ENCODE peak calls at places on chromosomes 5 and 9, in six cellular contexts. H is suprapubic skin; N is dorsolateral prefrontal cortex; S is H1; G is tibial nerve; K is naive thymus-derived CD4-positive, alpha-beta T cell. Y is an unnamed sample.

GRCh38 chr9:26264709-26265601 is 586.7 kb upstream of the TUSC1 start:
- DNase-seq in H (no peak), N (no peak), S (no peak), G (no peak), K (no peak), Y (no peak)

GRCh38 chr5:143653256-143653655 is 158.7 kb upstream of the HMHB1 start:
- DNase-seq in H (no peak), N (no peak), S (no peak), G (no peak), K (no peak), Y (no peak)

GRCh38 chr9:27198175-27198574 is 89.2 kb downstream of the TEK start:
- DNase-seq in H (no peak), N (no peak), S (no peak), G (no peak), K (no peak), Y (no peak)

GRCh38 chr5:73354406-73354805 is 94.2 kb downstream of the FOXD1 start:
- DNase-seq in H (no peak), N (no peak), S (no peak), G (no peak), K (no peak), Y (no peak)

GRCh38 chr5:164573397-164573796 is 1068.0 kb downstream of the MAT2B start:
- DNase-seq in H (no peak), N (no peak), S (no peak), G (no peak), K (no peak), Y (no peak)

GRCh38 chr9:106758911-106759310 is 104.1 kb upstream of the ZNF462 start:
- DNase-seq in H (no peak), N (no peak), S (no peak), G (no peak), K (no peak), Y (no peak)

GRCh38 chr5:117731445-117731844 is 1156.8 kb upstream of the SEMA6A start:
- DNase-seq in H (no peak), N (no peak), S (no peak), G (no peak), K (no peak), Y (no peak)

GRCh38 chr5:35598707-35599370 is 18.8 kb upstream of the SPEF2 start:
- DNase-seq in H (no peak), N (no peak), S (peak), G (no peak), K (no peak), Y (no peak)

GRCh38 chr9:128999581-129000206 is 28.4 kb downstream of the SH3GLB2 start:
- DNase-seq in H (no peak), N (no peak), S (no peak), G (no peak), K (no peak), Y (no peak)

GRCh38 chr5:178067705-178068104 is 45.6 kb upstream of the N4BP3 start:
- DNase-seq in H (no peak), N (no peak), S (no peak), G (no peak), K (no peak), Y (no peak)

GRCh38 chr5:110549301-110549700 is 177.2 kb downstream of the TMEM232 start:
- DNase-seq in H (no peak), N (no peak), S (no peak), G (no peak), K (no peak), Y (no peak)

GRCh38 chr9:130043654-130044623 is 950 bp upstream of the FNBP1 start:
- DNase-seq in H (peak), N (peak), S (no peak), G (peak), K (no peak), Y (no peak)

GRCh38 chr5:132506094-132506692 is 15.6 kb upstream of the IRF1 start:
- DNase-seq in H (no peak), N (no peak), S (no peak), G (no peak), K (no peak), Y (no peak)

GRCh38 chr5:36610629-36611028 is 4.2 kb downstream of the SLC1A3 start:
- DNase-seq in H (no peak), N (no peak), S (no peak), G (no peak), K (no peak), Y (no peak)

GRCh38 chr5:149423287-149424268 is 44.5 kb upstream of the IL17B start:
- DNase-seq in H (no peak), N (no peak), S (no peak), G (no peak), K (no peak), Y (no peak)

GRCh38 chr5:139812836-139813805 is 17.5 kb downstream of the PSD2 start:
- DNase-seq in H (no peak), N (no peak), S (no peak), G (no peak), K (no peak), Y (peak)

GRCh38 chr9:93137362-93137761 is 3.3 kb upstream of the NINJ1 start:
- DNase-seq in H (no peak), N (no peak), S (no peak), G (no peak), K (no peak), Y (no peak)

GRCh38 chr5:79512692-79513518 is 1.0 kb downstream of the HOMER1 start:
- DNase-seq in H (no peak), N (no peak), S (no peak), G (no peak), K (no peak), Y (no peak)

GRCh38 chr9:113876806-113877236 is 712 bp downstream of the ZNF618 start:
- DNase-seq in H (no peak), N (no peak), S (no peak), G (no peak), K (no peak), Y (no peak)

GRCh38 chr5:137575847-137576246 is 76.7 kb upstream of the SPOCK1 start:
- DNase-seq in H (no peak), N (no peak), S (no peak), G (no peak), K (no peak), Y (no peak)

GRCh38 chr5:178068293-178068692 is 45.0 kb upstream of the N4BP3 start:
- DNase-seq in H (no peak), N (no peak), S (no peak), G (no peak), K (no peak), Y (no peak)

GRCh38 chr9:129852575-129852974 is 17.3 kb downstream of the USP20 start:
- DNase-seq in H (no peak), N (no peak), S (no peak), G (no peak), K (no peak), Y (no peak)

GRCh38 chr5:139757727-139758509 is 37.7 kb upstream of the PSD2 start:
- DNase-seq in H (no peak), N (no peak), S (no peak), G (no peak), K (no peak), Y (peak)

GRCh38 chr5:64292611-64293215 is 127.1 kb downstream of the RNF180 start:
- DNase-seq in H (no peak), N (no peak), S (no peak), G (no peak), K (no peak), Y (no peak)

GRCh38 chr9:134624827-134625181 is 16.8 kb upstream of the COL5A1 start:
- DNase-seq in H (peak), N (peak), S (no peak), G (no peak), K (no peak), Y (peak)

GRCh38 chr9:127153484-127153883 is 31.0 kb upstream of the ANGPTL2 start:
- DNase-seq in H (no peak), N (no peak), S (no peak), G (no peak), K (no peak), Y (no peak)

GRCh38 chr5:141172381-141173204 is at the start of gene PCDHB7:
- DNase-seq in H (no peak), N (no peak), S (no peak), G (no peak), K (no peak), Y (no peak)

GRCh38 chr9:26746357-26747072 is 146.1 kb downstream of the CAAP1 start:
- DNase-seq in H (no peak), N (no peak), S (peak), G (no peak), K (no peak), Y (no peak)

GRCh38 chr5:37226377-37226776 is 22.8 kb downstream of the CPLANE1 start:
- DNase-seq in H (no peak), N (no peak), S (no peak), G (no peak), K (no peak), Y (no peak)

GRCh38 chr9:93436655-93437407 is 14.7 kb upstream of the FAM120A start:
- DNase-seq in H (no peak), N (no peak), S (no peak), G (no peak), K (no peak), Y (no peak)

GRCh38 chr9:83544002-83544698 is 5.9 kb upstream of the FRMD3 start:
- DNase-seq in H (no peak), N (no peak), S (no peak), G (no peak), K (no peak), Y (no peak)

GRCh38 chr5:84403773-84404172 is 19.1 kb upstream of the EDIL3 start:
- DNase-seq in H (no peak), N (no peak), S (no peak), G (no peak), K (no peak), Y (no peak)

GRCh38 chr5:98734646-98735045 is 38.8 kb upstream of the RGMB start:
- DNase-seq in H (no peak), N (no peak), S (no peak), G (no peak), K (no peak), Y (no peak)

GRCh38 chr9:99560561-99560960 is 261.1 kb upstream of the NR4A3 start:
- DNase-seq in H (no peak), N (no peak), S (no peak), G (no peak), K (no peak), Y (no peak)

GRCh38 chr9:99562263-99562565 is 259.5 kb upstream of the NR4A3 start:
- DNase-seq in H (no peak), N (no peak), S (no peak), G (no peak), K (no peak), Y (no peak)

GRCh38 chr9:99561435-99562262 is 260.0 kb upstream of the NR4A3 start:
- DNase-seq in H (no peak), N (no peak), S (no peak), G (no peak), K (no peak), Y (no peak)

GRCh38 chr9:99557816-99558215 is 263.9 kb upstream of the NR4A3 start:
- DNase-seq in H (no peak), N (no peak), S (no peak), G (no peak), K (no peak), Y (no peak)

DNA sequence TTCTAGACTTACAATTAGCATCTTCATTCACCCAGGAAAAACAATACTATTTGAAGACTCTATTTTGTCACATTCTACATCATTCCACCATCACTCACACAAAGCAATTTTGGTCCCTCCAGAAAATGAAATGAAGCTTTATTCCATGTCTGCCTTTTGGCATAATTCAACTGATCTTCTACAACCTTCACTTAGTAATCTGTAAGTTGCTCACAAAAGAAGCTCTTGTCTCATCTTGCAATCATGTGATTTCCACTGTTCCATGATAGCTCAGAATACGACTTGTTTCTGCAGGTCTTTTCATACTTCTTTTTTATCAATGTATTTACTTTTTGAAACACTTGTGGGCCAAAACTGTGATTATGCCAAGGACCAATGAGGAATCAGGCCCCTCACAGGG is 261.9 kb upstream of the NR4A3 start:
- DNase-seq in H (no peak), N (no peak), S (no peak), G (no peak), K (no peak), Y (no peak)
- H3K4me3 ChIP-seq in H (no peak), N (no peak), S (no peak), G (no peak), K (no peak), Y (no peak)

GRCh38 chr9:121599872-121600585 is 51.4 kb upstream of the DAB2IP start:
- DNase-seq in H (no peak), N (no peak), S (no peak), G (no peak), K (no peak), Y (no peak)

GRCh38 chr9:121597693-121598166 is 53.7 kb upstream of the DAB2IP start:
- DNase-seq in H (no peak), N (no peak), S (no peak), G (no peak), K (no peak), Y (no peak)

GRCh38 chr9:121601234-121601633 is 50.2 kb upstream of the DAB2IP start:
- DNase-seq in H (no peak), N (no peak), S (no peak), G (no peak), K (no peak), Y (no peak)

GRCh38 chr9:121598167-121599000 is 53.0 kb upstream of the DAB2IP start:
- DNase-seq in H (peak), N (no peak), S (peak), G (peak), K (no peak), Y (no peak)

DNA sequence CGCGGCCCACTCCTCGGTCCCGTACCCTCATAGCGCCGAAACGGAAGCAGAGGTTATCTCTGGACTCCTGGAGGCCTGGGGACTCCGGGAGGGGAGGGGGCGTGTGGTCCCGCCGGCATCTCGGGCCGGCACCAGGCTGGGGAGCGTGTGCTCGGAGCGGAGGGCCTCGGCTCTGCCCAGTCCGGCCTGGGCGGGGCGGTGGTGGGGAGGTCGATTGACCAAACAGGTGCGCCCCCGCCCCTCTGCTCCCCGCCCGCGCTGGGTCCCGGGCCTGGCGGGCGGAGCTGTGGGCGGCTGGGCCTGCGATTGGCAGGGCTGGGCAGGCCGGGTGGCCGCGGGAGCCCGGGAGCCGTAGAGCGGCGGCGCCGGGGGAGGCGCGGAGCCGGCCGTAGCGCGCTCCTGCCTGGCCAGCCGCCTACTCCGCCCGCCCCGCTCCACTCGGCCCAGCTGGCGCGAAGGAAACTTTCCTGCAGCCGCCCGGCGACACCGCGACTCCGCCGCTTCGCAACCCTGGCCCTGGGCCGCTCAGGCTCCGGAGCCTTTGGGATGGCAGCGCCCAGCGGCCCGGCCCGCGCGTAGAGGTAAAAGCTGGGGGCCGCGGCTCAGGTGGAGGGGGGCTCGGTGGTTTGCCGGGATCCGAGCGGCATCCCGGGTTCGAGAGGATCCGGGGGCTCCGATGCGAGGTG is 52.1 kb upstream of the DAB2IP start:
- DNase-seq in H (no peak), N (no peak), S (peak), G (peak), K (no peak), Y (no peak)
- H3K4me3 ChIP-seq in H (peak), N (peak), S (peak), G (peak), K (no peak), Y (peak)

GRCh38 chr9:111066427-111066826 is 28.2 kb upstream of the LPAR1 start:
- DNase-seq in H (no peak), N (no peak), S (no peak), G (no peak), K (no peak), Y (no peak)

GRCh38 chr9:111065414-111065813 is 27.1 kb upstream of the LPAR1 start:
- DNase-seq in H (no peak), N (no peak), S (no peak), G (no peak), K (no peak), Y (no peak)

GRCh38 chr9:111067472-111067871 is 29.2 kb upstream of the LPAR1 start:
- DNase-seq in H (no peak), N (no peak), S (no peak), G (no peak), K (no peak), Y (no peak)

GRCh38 chr9:111069233-111069632 is 31.0 kb upstream of the LPAR1 start:
- DNase-seq in H (no peak), N (no peak), S (no peak), G (no peak), K (no peak), Y (no peak)

GRCh38 chr9:111068816-111069215 is 30.5 kb upstream of the LPAR1 start:
- DNase-seq in H (no peak), N (no peak), S (no peak), G (no peak), K (no peak), Y (no peak)
- H3K4me3 ChIP-seq in H (no peak), N (no peak), S (no peak), G (no peak), K (no peak), Y (no peak)

DNA sequence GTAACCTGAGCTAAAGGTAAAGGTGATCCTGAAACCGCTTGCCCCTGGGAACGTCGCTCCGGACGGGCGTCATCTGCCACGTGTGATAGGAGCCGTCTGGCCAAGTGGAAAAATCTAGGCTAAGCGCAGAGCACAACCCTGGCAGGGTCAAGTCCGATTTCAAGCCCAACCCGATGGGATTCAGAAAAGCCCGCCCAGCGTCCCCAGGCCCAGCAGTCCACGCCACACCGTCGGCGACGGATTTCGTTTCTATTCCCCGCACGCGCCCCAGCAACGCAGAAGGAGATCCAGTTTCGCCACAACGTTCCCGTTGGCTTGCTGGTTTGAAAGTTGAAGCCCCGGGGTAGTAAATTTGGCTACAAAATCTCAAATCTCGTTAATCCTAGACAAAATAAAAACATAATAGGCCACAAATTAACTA is 32.4 kb upstream of the NFIB start:
- DNase-seq in H (no peak), N (no peak), S (no peak), G (no peak), K (no peak), Y (no peak)
- H3K4me3 ChIP-seq in H (peak), N (peak), S (peak), G (no peak), K (no peak), Y (no peak)

GRCh38 chr9:98995971-98996504 is 52.3 kb downstream of the COL15A1 start:
- DNase-seq in H (no peak), N (no peak), S (no peak), G (no peak), K (no peak), Y (no peak)

GRCh38 chr9:98993570-98993945 is 49.9 kb downstream of the COL15A1 start:
- DNase-seq in H (no peak), N (no peak), S (no peak), G (no peak), K (no peak), Y (no peak)

GRCh38 chr9:98995059-98995665 is 51.5 kb downstream of the COL15A1 start:
- DNase-seq in H (peak), N (no peak), S (no peak), G (no peak), K (no peak), Y (no peak)

GRCh38 chr9:98992885-98993569 is 49.3 kb downstream of the COL15A1 start:
- DNase-seq in H (no peak), N (no peak), S (no peak), G (no peak), K (no peak), Y (no peak)

GRCh38 chr9:98994226-98995058 is 50.7 kb downstream of the COL15A1 start:
- DNase-seq in H (no peak), N (no peak), S (no peak), G (no peak), K (no peak), Y (no peak)
- H3K4me3 ChIP-seq in H (no peak), N (no peak), S (no peak), G (no peak), K (no peak), Y (no peak)

GRCh38 chr5:2748841-2749513 is 2.5 kb downstream of the IRX2 start:
- DNase-seq in H (no peak), N (no peak), S (no peak), G (no peak), K (no peak), Y (no peak)

GRCh38 chr5:2747372-2748179 is 3.9 kb downstream of the IRX2 start:
- DNase-seq in H (no peak), N (no peak), S (no peak), G (no peak), K (no peak), Y (no peak)

GRCh38 chr5:2749514-2750025 is 1.9 kb downstream of the IRX2 start:
- DNase-seq in H (no peak), N (no peak), S (no peak), G (no peak), K (no peak), Y (no peak)

GRCh38 chr5:2746642-2747041 is 4.8 kb downstream of the IRX2 start:
- DNase-seq in H (no peak), N (no peak), S (no peak), G (no peak), K (no peak), Y (no peak)

DNA sequence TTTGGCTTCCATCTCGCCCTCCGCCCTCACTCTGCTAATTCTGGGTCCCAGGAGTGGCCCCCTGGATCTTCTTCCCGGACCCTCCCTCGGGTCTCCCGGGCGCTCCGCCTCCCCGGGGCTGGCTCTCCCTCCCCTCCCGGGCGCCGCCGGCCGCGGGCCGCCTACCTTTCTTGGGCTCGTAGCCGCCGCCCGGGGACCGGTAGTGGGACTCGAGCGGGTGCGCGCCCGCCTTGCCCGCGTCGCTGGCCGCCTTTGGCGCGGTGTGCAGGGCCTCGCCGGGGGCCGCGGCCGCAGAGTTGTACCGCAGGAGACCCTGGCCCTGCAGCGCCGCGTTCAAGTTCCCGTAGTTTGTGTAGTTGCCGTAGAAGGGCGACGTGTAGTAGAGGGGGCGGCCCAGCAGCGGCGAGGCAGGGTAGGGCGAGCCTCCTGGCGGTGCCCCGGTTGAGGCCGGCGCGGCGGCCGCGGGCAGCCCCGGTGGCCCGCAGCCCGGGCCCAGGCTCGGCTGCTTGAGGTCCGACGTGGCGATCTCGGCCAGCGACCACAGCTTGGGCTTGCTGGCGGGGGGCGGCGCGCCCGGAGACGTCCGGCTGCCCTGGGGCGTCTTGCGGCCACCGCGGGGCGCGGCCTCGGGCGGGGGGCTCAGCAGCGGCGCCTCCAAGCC is 3.2 kb downstream of the IRX2 start:
- DNase-seq in H (no peak), N (no peak), S (no peak), G (no peak), K (no peak), Y (no peak)
- H3K4me3 ChIP-seq in H (peak), N (no peak), S (peak), G (no peak), K (no peak), Y (no peak)

GRCh38 chr5:134436523-134437339 is 25.1 kb upstream of the CDKN2AIPNL start:
- DNase-seq in H (peak), N (peak), S (no peak), G (peak), K (peak), Y (peak)
- H3K4me3 ChIP-seq in H (no peak), N (no peak), S (no peak), G (no peak), K (peak), Y (no peak)

Y was measured in RWPE2.